ENCODE peak calls at places on chromosomes 16 and 17, in eight cellular contexts. One of them, this sample, is unnamed.

GRCh38 chr16:84765606-84766580 is 53.9 kb upstream of the CRISPLD2 start:
- DNase-seq in mucosa of descending colon: no peak
- DNase-seq in putamen: no peak
- DNase-seq in C1 segment of cervical spinal cord: no peak
- DNase-seq in hypothalamus: no peak
- DNase-seq in BJ: no peak
- DNase-seq in activated T-cell treated with anti-CD3 and anti-CD28 coated beads, Interleukin-2, amount 50 U/mL, for 24 hours: no peak
- DNase-seq in lower leg skin: peak; percentile 67
- DNase-seq in this sample: no peak

GRCh38 chr17:37359682-37360188 is 16.1 kb upstream of the C17orf78 start:
- DNase-seq in mucosa of descending colon: peak; percentile 60
- DNase-seq in putamen: no peak
- DNase-seq in C1 segment of cervical spinal cord: no peak
- DNase-seq in hypothalamus: peak; percentile 53
- DNase-seq in BJ: no peak
- DNase-seq in activated T-cell treated with anti-CD3 and anti-CD28 coated beads, Interleukin-2, amount 50 U/mL, for 24 hours: no peak
- DNase-seq in lower leg skin: no peak
- DNase-seq in this sample: no peak

GRCh38 chr16:50311891-50312501 is 45.6 kb downstream of the ADCY7 start:
- DNase-seq in mucosa of descending colon: no peak
- DNase-seq in putamen: no peak
- DNase-seq in C1 segment of cervical spinal cord: no peak
- DNase-seq in hypothalamus: no peak
- DNase-seq in BJ: no peak
- DNase-seq in activated T-cell treated with anti-CD3 and anti-CD28 coated beads, Interleukin-2, amount 50 U/mL, for 24 hours: peak; percentile 31
- DNase-seq in lower leg skin: peak; percentile 70
- DNase-seq in this sample: peak; percentile 4

GRCh38 chr17:56319531-56319930 is 166.3 kb downstream of the ANKFN1 start:
- DNase-seq in mucosa of descending colon: peak; percentile 2
- DNase-seq in putamen: peak; percentile 8
- DNase-seq in C1 segment of cervical spinal cord: no peak
- DNase-seq in hypothalamus: no peak
- DNase-seq in BJ: peak; percentile 11
- DNase-seq in activated T-cell treated with anti-CD3 and anti-CD28 coated beads, Interleukin-2, amount 50 U/mL, for 24 hours: no peak
- DNase-seq in lower leg skin: no peak
- DNase-seq in this sample: no peak

GRCh38 chr17:18278867-18279266 is 18.4 kb downstream of the MIEF2 start:
- DNase-seq in mucosa of descending colon: no peak
- DNase-seq in putamen: no peak
- DNase-seq in C1 segment of cervical spinal cord: no peak
- DNase-seq in hypothalamus: no peak
- DNase-seq in BJ: no peak
- DNase-seq in activated T-cell treated with anti-CD3 and anti-CD28 coated beads, Interleukin-2, amount 50 U/mL, for 24 hours: no peak
- DNase-seq in lower leg skin: no peak
- DNase-seq in this sample: no peak

GRCh38 chr16:29898786-29899515 is 399 bp downstream of the SEZ6L2 start:
- DNase-seq in mucosa of descending colon: peak; percentile 68
- DNase-seq in putamen: no peak
- DNase-seq in C1 segment of cervical spinal cord: no peak
- DNase-seq in hypothalamus: no peak
- DNase-seq in BJ: no peak
- DNase-seq in activated T-cell treated with anti-CD3 and anti-CD28 coated beads, Interleukin-2, amount 50 U/mL, for 24 hours: no peak
- DNase-seq in lower leg skin: no peak
- DNase-seq in this sample: no peak

GRCh38 chr17:68600123-68600880 is 865 bp downstream of the FAM20A start:
- DNase-seq in mucosa of descending colon: no peak
- DNase-seq in putamen: no peak
- DNase-seq in C1 segment of cervical spinal cord: no peak
- DNase-seq in hypothalamus: no peak
- DNase-seq in BJ: no peak
- DNase-seq in activated T-cell treated with anti-CD3 and anti-CD28 coated beads, Interleukin-2, amount 50 U/mL, for 24 hours: peak; percentile 40
- DNase-seq in lower leg skin: no peak
- DNase-seq in this sample: no peak

GRCh38 chr16:65958096-65958495 is 408.4 kb upstream of the CDH5 start:
- DNase-seq in mucosa of descending colon: no peak
- DNase-seq in putamen: no peak
- DNase-seq in C1 segment of cervical spinal cord: no peak
- DNase-seq in hypothalamus: no peak
- DNase-seq in BJ: no peak
- DNase-seq in activated T-cell treated with anti-CD3 and anti-CD28 coated beads, Interleukin-2, amount 50 U/mL, for 24 hours: no peak
- DNase-seq in lower leg skin: no peak
- DNase-seq in this sample: no peak

GRCh38 chr16:57358527-57359095 is at the start of gene CCL22:
- DNase-seq in mucosa of descending colon: no peak
- DNase-seq in putamen: no peak
- DNase-seq in C1 segment of cervical spinal cord: no peak
- DNase-seq in hypothalamus: no peak
- DNase-seq in BJ: no peak
- DNase-seq in activated T-cell treated with anti-CD3 and anti-CD28 coated beads, Interleukin-2, amount 50 U/mL, for 24 hours: no peak
- DNase-seq in lower leg skin: peak; percentile 82
- DNase-seq in this sample: no peak

GRCh38 chr17:76197911-76198310 is 42.4 kb downstream of the RNF157 start:
- DNase-seq in mucosa of descending colon: no peak
- DNase-seq in putamen: no peak
- DNase-seq in C1 segment of cervical spinal cord: no peak
- DNase-seq in hypothalamus: no peak
- DNase-seq in BJ: no peak
- DNase-seq in activated T-cell treated with anti-CD3 and anti-CD28 coated beads, Interleukin-2, amount 50 U/mL, for 24 hours: no peak
- DNase-seq in lower leg skin: no peak
- DNase-seq in this sample: no peak